ENCODE peak calls at places on chromosome 20, in ten cellular contexts. One of them, this sample, is unnamed.

GRCh38 chr20:8647868-8648495 is 420.9 kb upstream of the PLCB4 start:
- DNase-seq in Peyer's patch: no peak
- DNase-seq in left ventricle myocardium inferior: peak
- DNase-seq in NB4: peak
- DNase-seq in keratinocyte: no peak
- DNase-seq in tibial nerve: no peak
- DNase-seq in upper lobe of left lung: no peak
- DNase-seq in AG04450: no peak
- DNase-seq in H9: no peak
- DNase-seq in fibroblast of the aortic adventitia: peak
- DNase-seq in this sample: no peak

GRCh38 chr20:54217762-54218161 is 9.9 kb downstream of the PFDN4 start:
- DNase-seq in Peyer's patch: no peak
- DNase-seq in left ventricle myocardium inferior: no peak
- DNase-seq in NB4: no peak
- DNase-seq in keratinocyte: no peak
- DNase-seq in tibial nerve: no peak
- DNase-seq in upper lobe of left lung: no peak
- DNase-seq in AG04450: no peak
- DNase-seq in H9: no peak
- DNase-seq in fibroblast of the aortic adventitia: no peak
- DNase-seq in this sample: no peak

GRCh38 chr20:37524221-37524700 is 3.2 kb downstream of the NNAT start:
- DNase-seq in Peyer's patch: no peak
- DNase-seq in left ventricle myocardium inferior: no peak
- DNase-seq in NB4: no peak
- DNase-seq in keratinocyte: no peak
- DNase-seq in tibial nerve: no peak
- DNase-seq in upper lobe of left lung: no peak
- DNase-seq in AG04450: no peak
- DNase-seq in H9: no peak
- DNase-seq in fibroblast of the aortic adventitia: no peak
- DNase-seq in this sample: no peak

GRCh38 chr20:8231038-8231437 is 99.0 kb downstream of the PLCB1 start:
- DNase-seq in Peyer's patch: no peak
- DNase-seq in left ventricle myocardium inferior: no peak
- DNase-seq in NB4: no peak
- DNase-seq in keratinocyte: no peak
- DNase-seq in tibial nerve: no peak
- DNase-seq in upper lobe of left lung: no peak
- DNase-seq in AG04450: no peak
- DNase-seq in H9: no peak
- DNase-seq in fibroblast of the aortic adventitia: no peak
- DNase-seq in this sample: no peak

GRCh38 chr20:20207291-20207690 is 155.0 kb downstream of the CFAP61 start:
- DNase-seq in Peyer's patch: no peak
- DNase-seq in left ventricle myocardium inferior: no peak
- DNase-seq in NB4: no peak
- DNase-seq in keratinocyte: no peak
- DNase-seq in tibial nerve: no peak
- DNase-seq in upper lobe of left lung: no peak
- DNase-seq in AG04450: no peak
- DNase-seq in H9: peak
- DNase-seq in fibroblast of the aortic adventitia: no peak
- DNase-seq in this sample: no peak

GRCh38 chr20:63434599-63435378 is 37.7 kb downstream of the KCNQ2 start:
- DNase-seq in Peyer's patch: peak
- DNase-seq in left ventricle myocardium inferior: peak
- DNase-seq in NB4: peak
- DNase-seq in keratinocyte: no peak
- DNase-seq in tibial nerve: peak
- DNase-seq in upper lobe of left lung: peak
- DNase-seq in AG04450: no peak
- DNase-seq in H9: peak
- DNase-seq in fibroblast of the aortic adventitia: peak
- DNase-seq in this sample: peak

GRCh38 chr20:59363094-59363493 is 62.7 kb downstream of the EDN3 start:
- DNase-seq in Peyer's patch: no peak
- DNase-seq in left ventricle myocardium inferior: no peak
- DNase-seq in NB4: no peak
- DNase-seq in keratinocyte: no peak
- DNase-seq in tibial nerve: no peak
- DNase-seq in upper lobe of left lung: no peak
- DNase-seq in AG04450: no peak
- DNase-seq in H9: no peak
- DNase-seq in fibroblast of the aortic adventitia: no peak
- DNase-seq in this sample: no peak

GRCh38 chr20:17850674-17851006 is 118.0 kb downstream of the SNX5 start:
- DNase-seq in Peyer's patch: no peak
- DNase-seq in left ventricle myocardium inferior: no peak
- DNase-seq in NB4: no peak
- DNase-seq in keratinocyte: no peak
- DNase-seq in tibial nerve: no peak
- DNase-seq in upper lobe of left lung: no peak
- DNase-seq in AG04450: no peak
- DNase-seq in H9: no peak
- DNase-seq in fibroblast of the aortic adventitia: no peak
- DNase-seq in this sample: no peak

GRCh38 chr20:20489623-20490341 is 121.9 kb downstream of the INSM1 start:
- DNase-seq in Peyer's patch: no peak
- DNase-seq in left ventricle myocardium inferior: no peak
- DNase-seq in NB4: no peak
- DNase-seq in keratinocyte: no peak
- DNase-seq in tibial nerve: no peak
- DNase-seq in upper lobe of left lung: no peak
- DNase-seq in AG04450: no peak
- DNase-seq in H9: no peak
- DNase-seq in fibroblast of the aortic adventitia: no peak
- DNase-seq in this sample: no peak

GRCh38 chr20:32040142-32040953 is 11.7 kb upstream of the HCK start:
- DNase-seq in Peyer's patch: peak
- DNase-seq in left ventricle myocardium inferior: peak
- DNase-seq in NB4: peak
- DNase-seq in keratinocyte: no peak
- DNase-seq in tibial nerve: no peak
- DNase-seq in upper lobe of left lung: peak
- DNase-seq in AG04450: no peak
- DNase-seq in H9: no peak
- DNase-seq in fibroblast of the aortic adventitia: no peak
- DNase-seq in this sample: no peak

GRCh38 chr20:44644384-44645131 is 6.9 kb downstream of the ADA start:
- DNase-seq in Peyer's patch: peak
- DNase-seq in left ventricle myocardium inferior: no peak
- DNase-seq in NB4: peak
- DNase-seq in keratinocyte: no peak
- DNase-seq in tibial nerve: no peak
- DNase-seq in upper lobe of left lung: no peak
- DNase-seq in AG04450: no peak
- DNase-seq in H9: no peak
- DNase-seq in fibroblast of the aortic adventitia: no peak
- DNase-seq in this sample: no peak

GRCh38 chr20:38094373-38094775 is 60.8 kb downstream of the RPRD1B start:
- DNase-seq in Peyer's patch: peak
- DNase-seq in left ventricle myocardium inferior: peak
- DNase-seq in NB4: peak
- DNase-seq in keratinocyte: no peak
- DNase-seq in tibial nerve: peak
- DNase-seq in upper lobe of left lung: no peak
- DNase-seq in AG04450: no peak
- DNase-seq in H9: no peak
- DNase-seq in fibroblast of the aortic adventitia: peak
- DNase-seq in this sample: no peak

GRCh38 chr20:38447251-38447661 is 12.1 kb upstream of the SNHG17 start:
- DNase-seq in Peyer's patch: no peak
- DNase-seq in left ventricle myocardium inferior: no peak
- DNase-seq in NB4: no peak
- DNase-seq in keratinocyte: no peak
- DNase-seq in tibial nerve: no peak
- DNase-seq in upper lobe of left lung: no peak
- DNase-seq in AG04450: no peak
- DNase-seq in H9: no peak
- DNase-seq in fibroblast of the aortic adventitia: no peak
- DNase-seq in this sample: no peak

GRCh38 chr20:10971096-10971495 is 297.3 kb upstream of the JAG1 start:
- DNase-seq in Peyer's patch: no peak
- DNase-seq in left ventricle myocardium inferior: no peak
- DNase-seq in NB4: no peak
- DNase-seq in keratinocyte: no peak
- DNase-seq in tibial nerve: no peak
- DNase-seq in upper lobe of left lung: no peak
- DNase-seq in AG04450: no peak
- DNase-seq in H9: no peak
- DNase-seq in fibroblast of the aortic adventitia: peak
- DNase-seq in this sample: no peak

GRCh38 chr20:34552569-34552968 is 5.9 kb upstream of the MAP1LC3A start:
- DNase-seq in Peyer's patch: no peak
- DNase-seq in left ventricle myocardium inferior: no peak
- DNase-seq in NB4: no peak
- DNase-seq in keratinocyte: no peak
- DNase-seq in tibial nerve: no peak
- DNase-seq in upper lobe of left lung: no peak
- DNase-seq in AG04450: no peak
- DNase-seq in H9: no peak
- DNase-seq in fibroblast of the aortic adventitia: no peak
- DNase-seq in this sample: no peak

GRCh38 chr20:33569290-33570094 is 79.6 kb downstream of the CBFA2T2 start:
- DNase-seq in Peyer's patch: no peak
- DNase-seq in left ventricle myocardium inferior: no peak
- DNase-seq in NB4: no peak
- DNase-seq in keratinocyte: peak
- DNase-seq in tibial nerve: no peak
- DNase-seq in upper lobe of left lung: no peak
- DNase-seq in AG04450: no peak
- DNase-seq in H9: no peak
- DNase-seq in fibroblast of the aortic adventitia: no peak
- DNase-seq in this sample: no peak

GRCh38 chr20:62363920-62364851 is 2.9 kb downstream of the LAMA5 start:
- DNase-seq in Peyer's patch: no peak
- DNase-seq in left ventricle myocardium inferior: peak
- DNase-seq in NB4: no peak
- DNase-seq in keratinocyte: no peak
- DNase-seq in tibial nerve: no peak
- DNase-seq in upper lobe of left lung: peak
- DNase-seq in AG04450: no peak
- DNase-seq in H9: peak
- DNase-seq in fibroblast of the aortic adventitia: no peak
- DNase-seq in this sample: no peak

GRCh38 chr20:5234158-5234557 is 82.6 kb downstream of the PROKR2 start:
- DNase-seq in Peyer's patch: no peak
- DNase-seq in left ventricle myocardium inferior: no peak
- DNase-seq in NB4: no peak
- DNase-seq in keratinocyte: no peak
- DNase-seq in tibial nerve: no peak
- DNase-seq in upper lobe of left lung: no peak
- DNase-seq in AG04450: no peak
- DNase-seq in H9: no peak
- DNase-seq in fibroblast of the aortic adventitia: no peak
- DNase-seq in this sample: no peak

DNA sequence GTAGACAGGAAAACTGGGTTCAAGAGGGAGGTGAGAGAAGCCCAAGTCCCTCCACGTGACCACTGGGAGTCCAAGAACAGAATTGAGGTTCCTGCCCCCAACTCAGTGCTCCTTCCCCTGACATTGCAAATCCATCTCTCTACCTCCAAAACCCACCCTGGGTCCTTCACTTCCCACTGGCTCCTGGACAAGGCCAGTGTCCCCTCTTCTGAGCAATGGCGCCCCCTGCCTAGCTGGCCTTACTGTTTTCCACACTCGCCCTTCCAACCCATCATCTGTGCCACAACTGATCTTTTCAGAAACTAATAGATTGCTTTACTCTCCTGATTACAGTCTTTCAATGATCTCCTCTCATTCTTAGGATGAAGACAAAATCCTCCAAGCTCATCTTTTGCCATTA is 200.3 kb downstream of the ANKRD60 start:
- DNase-seq in Peyer's patch: no peak
- DNase-seq in left ventricle myocardium inferior: no peak
- DNase-seq in NB4: no peak
- DNase-seq in keratinocyte: no peak
- DNase-seq in tibial nerve: no peak
- DNase-seq in upper lobe of left lung: no peak
- DNase-seq in AG04450: no peak
- DNase-seq in H9: no peak
- DNase-seq in fibroblast of the aortic adventitia: no peak
- DNase-seq in this sample: peak
- TF ChIP-seq CTCF in Peyer's patch: no peak
- TF ChIP-seq CTCF in left ventricle myocardium inferior: peak
- TF ChIP-seq CTCF in NB4: peak
- TF ChIP-seq CTCF in keratinocyte: peak
- TF ChIP-seq CTCF in tibial nerve: no peak
- TF ChIP-seq CTCF in upper lobe of left lung: no peak
- TF ChIP-seq CTCF in AG04450: no peak
- TF ChIP-seq CTCF in H9: peak
- TF ChIP-seq CTCF in fibroblast of the aortic adventitia: no peak
- TF ChIP-seq CTCF in this sample: peak

GRCh38 chr20:46879386-46879785 is 15.3 kb upstream of the EYA2 start:
- DNase-seq in Peyer's patch: no peak
- DNase-seq in left ventricle myocardium inferior: no peak
- DNase-seq in NB4: no peak
- DNase-seq in keratinocyte: no peak
- DNase-seq in tibial nerve: no peak
- DNase-seq in upper lobe of left lung: no peak
- DNase-seq in AG04450: no peak
- DNase-seq in H9: no peak
- DNase-seq in fibroblast of the aortic adventitia: no peak
- DNase-seq in this sample: no peak
- TF ChIP-seq CTCF in Peyer's patch: no peak
- TF ChIP-seq CTCF in left ventricle myocardium inferior: no peak
- TF ChIP-seq CTCF in NB4: no peak
- TF ChIP-seq CTCF in keratinocyte: no peak
- TF ChIP-seq CTCF in tibial nerve: no peak
- TF ChIP-seq CTCF in upper lobe of left lung: no peak
- TF ChIP-seq CTCF in AG04450: no peak
- TF ChIP-seq CTCF in H9: no peak
- TF ChIP-seq CTCF in fibroblast of the aortic adventitia: no peak
- TF ChIP-seq CTCF in this sample: no peak

DNA sequence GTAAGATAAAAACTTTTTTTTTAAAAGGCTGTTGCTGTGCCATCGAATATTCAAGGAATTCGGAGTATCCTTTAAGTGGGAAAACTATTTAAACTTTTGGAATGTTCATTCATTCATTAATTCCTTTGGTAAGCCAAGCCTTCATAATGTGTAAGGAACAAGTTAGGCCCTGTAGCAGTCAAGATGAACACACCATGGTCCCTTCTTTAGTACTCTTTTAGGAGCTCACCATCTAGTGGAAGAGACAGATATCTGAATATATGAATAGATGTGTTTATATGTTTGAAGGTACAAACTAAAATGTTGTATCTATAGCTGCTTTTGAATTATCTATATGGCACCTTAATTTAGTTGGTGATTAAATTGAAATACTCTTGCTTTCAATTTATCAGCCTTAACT is 5.8 kb downstream of the SPO11 start:
- DNase-seq in Peyer's patch: no peak
- DNase-seq in left ventricle myocardium inferior: no peak
- DNase-seq in NB4: peak
- DNase-seq in keratinocyte: no peak
- DNase-seq in tibial nerve: no peak
- DNase-seq in upper lobe of left lung: no peak
- DNase-seq in AG04450: no peak
- DNase-seq in H9: no peak
- DNase-seq in fibroblast of the aortic adventitia: peak
- DNase-seq in this sample: no peak
- TF ChIP-seq CTCF in Peyer's patch: no peak
- TF ChIP-seq CTCF in left ventricle myocardium inferior: no peak
- TF ChIP-seq CTCF in NB4: no peak
- TF ChIP-seq CTCF in keratinocyte: no peak
- TF ChIP-seq CTCF in tibial nerve: peak
- TF ChIP-seq CTCF in upper lobe of left lung: no peak
- TF ChIP-seq CTCF in AG04450: no peak
- TF ChIP-seq CTCF in H9: no peak
- TF ChIP-seq CTCF in fibroblast of the aortic adventitia: no peak
- TF ChIP-seq CTCF in this sample: no peak

GRCh38 chr20:4233520-4233919 is 218.2 kb upstream of the RNF24 start:
- DNase-seq in Peyer's patch: no peak
- DNase-seq in left ventricle myocardium inferior: no peak
- DNase-seq in NB4: no peak
- DNase-seq in keratinocyte: no peak
- DNase-seq in tibial nerve: no peak
- DNase-seq in upper lobe of left lung: no peak
- DNase-seq in AG04450: no peak
- DNase-seq in H9: no peak
- DNase-seq in fibroblast of the aortic adventitia: no peak
- DNase-seq in this sample: no peak
- TF ChIP-seq CTCF in Peyer's patch: no peak
- TF ChIP-seq CTCF in left ventricle myocardium inferior: no peak
- TF ChIP-seq CTCF in NB4: peak
- TF ChIP-seq CTCF in keratinocyte: peak
- TF ChIP-seq CTCF in tibial nerve: no peak
- TF ChIP-seq CTCF in upper lobe of left lung: no peak
- TF ChIP-seq CTCF in AG04450: peak
- TF ChIP-seq CTCF in H9: no peak
- TF ChIP-seq CTCF in fibroblast of the aortic adventitia: peak
- TF ChIP-seq CTCF in this sample: no peak